ENCODE peak calls at places on chromosomes 13 and 19, in seven cellular contexts. A, H, T, Z, V, D and Y are unnamed samples.

GRCh38 chr13:80341771-80342271 is 895 bp upstream of the SPRY2 start:
- DNase-seq in H (peak; percentile 73), D (peak; percentile 64), A (peak; percentile 26), Z (no peak), V (peak; percentile 88), T (peak; percentile 66), Y (no peak)

GRCh38 chr19:33780251-33780650 is 16.4 kb upstream of the KCTD15 start:
- DNase-seq in V (no peak), A (no peak), Z (no peak), T (no peak), D (no peak), H (no peak), Y (no peak)

GRCh38 chr19:53432088-53432661 is 391 bp downstream of the ZNF761 start:
- DNase-seq in V (peak; percentile 87), T (peak; percentile 16), Z (no peak), D (no peak), A (no peak), H (peak; percentile 13), Y (peak; percentile 61)

GRCh38 chr13:48954086-48954485 is 21.6 kb upstream of the FNDC3A start:
- DNase-seq in H (peak; percentile 57), D (peak; percentile 83), T (no peak), A (no peak), Z (no peak), V (no peak), Y (peak; percentile 36)

GRCh38 chr19:33693678-33694077 is 71.9 kb downstream of the CHST8 start:
- DNase-seq in V (peak; percentile 2), D (no peak), Z (no peak), A (no peak), H (no peak), T (no peak), Y (no peak)

GRCh38 chr13:25112856-25113255 is 16.9 kb downstream of the PABPC3 start:
- DNase-seq in H (no peak), A (no peak), V (no peak), T (no peak), Z (no peak), D (no peak), Y (no peak)

GRCh38 chr13:46178143-46178542 is 3.8 kb downstream of the LCP1 start:
- DNase-seq in D (no peak), Z (no peak), A (no peak), V (no peak), T (no peak), H (no peak), Y (no peak)

GRCh38 chr13:112699318-112699918 is 9.6 kb downstream of the ATP11A start:
- DNase-seq in T (no peak), Z (no peak), D (no peak), V (peak; percentile 56), H (no peak), A (no peak), Y (no peak)

GRCh38 chr13:50846861-50847475 is 3.5 kb upstream of the DLEU7 start:
- DNase-seq in V (no peak), D (no peak), T (no peak), H (no peak), Z (no peak), A (no peak), Y (no peak)

GRCh38 chr13:46181799-46182490 is at the start of gene LCP1:
- DNase-seq in T (no peak), Z (no peak), H (no peak), V (no peak), A (peak; percentile 62), D (no peak), Y (no peak)

GRCh38 chr19:5515737-5516136 is 52.0 kb downstream of the TINCR start:
- DNase-seq in A (no peak), H (no peak), Z (no peak), D (no peak), T (no peak), V (no peak), Y (no peak)

GRCh38 chr19:40933025-40933424 is 51.0 kb upstream of the CYP2A7 start:
- DNase-seq in Z (no peak), A (peak; percentile 21), D (no peak), V (no peak), H (no peak), T (no peak), Y (no peak)

GRCh38 chr19:35265126-35265995 is 3.4 kb upstream of the USF2 start:
- DNase-seq in A (no peak), H (no peak), T (no peak), Z (no peak), D (no peak), V (peak; percentile 88), Y (no peak)

GRCh38 chr13:114049026-114049425 is 75.2 kb upstream of the C13orf46 start:
- DNase-seq in D (no peak), Z (no peak), T (no peak), V (no peak), A (no peak), H (no peak), Y (no peak)

GRCh38 chr19:35135389-35135909 is 590 bp upstream of the LGI4 start:
- DNase-seq in Z (no peak), H (peak; percentile 73), T (peak; percentile 84), D (peak; percentile 44), A (peak; percentile 71), V (peak; percentile 96), Y (peak; percentile 81)

GRCh38 chr13:49297338-49297737 is 49.6 kb downstream of the CDADC1 start:
- DNase-seq in V (no peak), A (no peak), H (no peak), Z (no peak), T (no peak), D (no peak), Y (no peak)

GRCh38 chr19:17021793-17022590 is 4.6 kb downstream of the CPAMD8 start:
- DNase-seq in D (no peak), V (no peak), A (peak; percentile 83), H (peak; percentile 78), T (no peak), Z (no peak), Y (peak; percentile 30)

GRCh38 chr19:49859838-49860715 is 7.3 kb downstream of the PNKP start:
- DNase-seq in H (no peak), V (no peak), A (no peak), D (no peak), T (no peak), Z (no peak), Y (no peak)
- H3K4me3 ChIP-seq in H (no peak overlapping the region), V (no peak overlapping the region), A (no peak overlapping the region), D (no peak overlapping the region), T (no peak overlapping the region), Z (no peak overlapping the region), Y (no peak overlapping the region)

DNA sequence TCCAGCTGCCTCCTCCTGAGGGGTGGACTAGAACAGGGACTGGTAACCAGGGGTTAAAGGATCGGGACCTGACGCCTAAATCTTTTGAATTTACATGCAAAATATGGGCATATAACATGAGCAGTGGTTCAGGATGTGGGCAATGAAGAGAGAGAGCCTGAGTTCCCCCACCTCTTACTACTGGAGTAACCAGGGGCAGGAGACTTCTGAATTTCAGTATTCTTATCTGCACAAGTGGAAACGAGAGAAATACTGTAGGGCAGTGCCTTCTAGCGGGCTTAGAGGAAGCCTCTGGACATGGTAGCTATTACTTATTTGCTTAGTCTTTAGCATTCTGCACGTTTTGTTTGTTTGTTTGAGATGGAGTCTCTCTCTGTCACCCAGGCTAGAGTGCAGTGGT is 26.3 kb downstream of the BCAT2 start:
- DNase-seq in T (no peak), V (no peak), H (peak; percentile 62), Z (no peak), D (no peak), A (no peak), Y (peak; percentile 41)
- TF ChIP-seq CTCF in T (peak; percentile 35), V (no peak), H (peak; percentile 61), Z (peak; percentile 44), D (no peak), A (peak; percentile 47), Y (no peak)

GRCh38 chr19:14089662-14090508 is 666 bp downstream of the SAMD1 start:
- DNase-seq in D (peak; percentile 57), H (peak; percentile 77), A (peak; percentile 45), T (peak; percentile 58), V (peak; percentile 89), Z (no peak), Y (peak; percentile 84)

GRCh38 chr19:14093117-14093784 is 2.7 kb upstream of the SAMD1 start:
- DNase-seq in T (no peak), V (no peak), Z (no peak), D (no peak), A (no peak), H (no peak), Y (no peak)

GRCh38 chr19:14090509-14091085 is at the start of gene SAMD1:
- DNase-seq in H (peak; percentile 91), V (peak; percentile 98), Z (peak; percentile 45), A (peak; percentile 77), T (peak; percentile 95), D (peak; percentile 95), Y (peak; percentile 88)

GRCh38 chr19:14091086-14091884 is 734 bp upstream of the SAMD1 start:
- DNase-seq in T (no peak), D (peak; percentile 60), A (peak; percentile 82), Z (no peak), H (peak; percentile 59), V (no peak), Y (peak; percentile 40)

DNA sequence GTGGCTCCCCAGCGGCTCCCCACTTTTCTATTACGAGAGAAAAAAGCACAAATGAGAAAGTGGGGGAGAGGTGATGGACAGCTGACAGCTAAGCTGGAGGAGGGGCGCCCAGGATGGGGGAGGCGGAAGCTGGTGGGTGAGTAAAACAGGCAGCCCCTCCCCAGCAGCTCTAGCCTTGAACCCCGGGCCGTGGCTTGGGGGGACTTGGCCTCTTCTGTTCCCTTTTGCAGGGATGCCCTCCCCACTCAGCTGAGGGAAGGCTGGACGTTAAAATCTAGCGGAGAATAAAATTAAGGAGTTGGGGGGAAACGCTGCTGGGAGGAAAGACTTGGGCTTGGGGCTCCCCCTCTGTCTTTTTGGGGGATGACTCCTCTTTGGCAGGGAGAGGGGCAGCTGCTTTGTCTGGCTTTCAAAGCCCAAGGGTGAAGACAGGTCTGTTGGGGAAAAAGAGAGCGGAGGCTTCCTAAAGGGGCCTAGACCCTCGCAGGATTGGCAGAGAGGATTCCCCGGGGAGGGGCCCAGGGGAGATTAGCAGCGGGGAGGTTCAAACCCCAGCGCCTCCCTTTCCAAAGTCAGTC is 1.4 kb upstream of the SAMD1 start:
- DNase-seq in T (no peak), V (no peak), A (no peak), H (no peak), D (no peak), Z (no peak), Y (no peak)
- H3K4me3 ChIP-seq in T (peak overlapping the region; percentile 95), V (no peak overlapping the region), A (peak overlapping the region; percentile 98), H (peak overlapping the region; percentile 64), D (peak overlapping the region; percentile 70), Z (peak overlapping the region; percentile 78), Y (peak overlapping the region; percentile 59)

GRCh38 chr19:42555801-42556200 is 27.5 kb upstream of the CEACAM1 start:
- DNase-seq in T (no peak), A (no peak), Z (no peak), D (no peak), V (peak; percentile 69), H (no peak), Y (no peak)

GRCh38 chr19:42563352-42564210 is 31.1 kb downstream of the CEACAM8 start:
- DNase-seq in V (no peak), T (no peak), D (peak; percentile 29), H (peak; percentile 72), A (peak; percentile 26), Z (peak; percentile 10), Y (peak; percentile 74)

GRCh38 chr19:42560731-42561130 is 32.5 kb upstream of the CEACAM1 start:
- DNase-seq in V (no peak), D (no peak), T (no peak), Z (no peak), A (no peak), H (no peak), Y (no peak)

DNA sequence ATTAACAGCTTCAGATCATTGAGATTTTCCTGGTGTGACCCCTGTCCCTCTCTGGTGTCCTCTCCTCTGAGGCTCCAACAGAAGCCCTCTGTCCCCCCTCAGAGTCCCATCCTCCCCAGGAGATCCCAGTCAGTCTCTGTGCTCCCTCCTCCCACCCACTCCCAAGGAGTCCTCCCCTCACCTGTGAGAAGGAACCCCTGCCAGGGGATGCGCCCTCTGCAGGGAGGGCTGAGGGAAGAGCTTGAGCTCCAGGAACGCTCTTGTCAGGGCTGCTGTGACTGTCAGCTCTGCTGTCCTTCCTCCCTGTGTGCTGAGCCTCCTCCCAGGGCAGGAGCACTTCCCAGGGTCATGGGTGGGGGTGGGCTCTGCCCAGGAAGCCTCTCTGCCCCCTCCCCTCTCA is 33.2 kb downstream of the CEACAM8 start:
- DNase-seq in T (no peak), V (no peak), A (no peak), Z (no peak), H (no peak), D (no peak), Y (no peak)
- TF ChIP-seq CTCF in T (no peak), V (no peak), A (no peak), Z (no peak), H (no peak), D (no peak), Y (no peak)